ENCODE peak calls at places on chromosome 13, in seven cellular contexts. W, G, Z, R, V, O and J are unnamed samples. For H3K36me3 and H3K4me1, the result is how much of the 10 kb centered on the place peaks cover.

GRCh38 chr13:19572280-19572679 is 10.9 kb upstream of the TPTE2 start:
- DNase-seq in G (no peak), Z (no peak), V (no peak), R (no peak), W (no peak), O (no peak), J (no peak)

GRCh38 chr13:73715114-73715909 is 418.9 kb downstream of the KLF12 start:
- DNase-seq in Z (peak), R (no peak), O (no peak), G (no peak), W (no peak), V (no peak), J (no peak)

GRCh38 chr13:67643656-67644055 is 413.5 kb upstream of the PCDH9 start:
- DNase-seq in G (no peak), O (no peak), Z (no peak), W (no peak), R (peak), V (no peak), J (no peak)

GRCh38 chr13:25733696-25734435 is 317.9 kb downstream of the SHISA2 start:
- DNase-seq in R (no peak), O (no peak), Z (no peak), W (no peak), G (no peak), V (no peak), J (no peak)

GRCh38 chr13:95153647-95154405 is 147.4 kb downstream of the ABCC4 start:
- DNase-seq in O (no peak), G (no peak), Z (no peak), V (no peak), R (peak), W (no peak), J (no peak)

GRCh38 chr13:22079961-22080360 is 409.1 kb downstream of the FGF9 start:
- DNase-seq in V (no peak), G (no peak), O (no peak), Z (no peak), W (no peak), R (no peak), J (no peak)

GRCh38 chr13:46698910-46699460 is 98.0 kb downstream of the ESD start:
- DNase-seq in W (no peak), G (no peak), O (no peak), Z (no peak), V (no peak), R (no peak), J (no peak)

GRCh38 chr13:50132937-50133276 is 117.7 kb downstream of the KCNRG start:
- DNase-seq in G (no peak), O (no peak), R (no peak), Z (no peak), W (no peak), V (no peak), J (no peak)

GRCh38 chr13:74134777-74135305 is 637 bp upstream of the KLF12 start:
- DNase-seq in O (no peak), V (peak), Z (peak), R (peak), G (peak), W (peak), J (peak)

GRCh38 chr13:111484129-111484925 is 163.9 kb downstream of the TEX29 start:
- DNase-seq in W (no peak), V (peak), O (no peak), R (no peak), G (peak), Z (no peak), J (no peak)

GRCh38 chr13:27622102-27622820 is 569 bp downstream of the POLR1D start:
- DNase-seq in R (peak), O (no peak), Z (no peak), G (no peak), W (no peak), V (no peak), J (no peak)

GRCh38 chr13:48220592-48221300 is 12.3 kb upstream of the ITM2B start:
- DNase-seq in Z (no peak), R (no peak), V (no peak), G (no peak), W (no peak), O (no peak), J (no peak)

GRCh38 chr13:32059511-32059984 is 28.0 kb downstream of the FRY start:
- DNase-seq in G (no peak), R (no peak), W (no peak), O (no peak), V (no peak), Z (no peak), J (no peak)

GRCh38 chr13:98035373-98035772 is 81.9 kb downstream of the IPO5 start:
- DNase-seq in R (no peak), V (no peak), W (no peak), Z (no peak), G (no peak), O (no peak), J (no peak)

GRCh38 chr13:84651288-84651687 is 769.0 kb upstream of the SLITRK1 start:
- DNase-seq in G (no peak), O (no peak), R (no peak), Z (no peak), V (no peak), W (no peak), J (no peak)

GRCh38 chr13:58960909-58961308 is 1202.8 kb downstream of the DIAPH3 start:
- DNase-seq in R (no peak), G (no peak), W (no peak), O (no peak), V (no peak), Z (no peak), J (no peak)

GRCh38 chr13:19069684-19070397 is 111.8 kb downstream of the TUBA3C start:
- DNase-seq in O (no peak), R (no peak), V (no peak), W (no peak), Z (no peak), G (no peak), J (no peak)

GRCh38 chr13:23212621-23213020 is 31.8 kb downstream of the SGCG start:
- DNase-seq in O (no peak), R (peak), V (no peak), G (no peak), Z (no peak), W (no peak), J (no peak)

GRCh38 chr13:100363351-100363750 is 225.2 kb downstream of the GGACT start:
- DNase-seq in W (no peak), O (no peak), Z (no peak), V (no peak), G (no peak), R (no peak), J (no peak)

GRCh38 chr13:84377071-84377470 is 494.8 kb upstream of the SLITRK1 start:
- DNase-seq in Z (no peak), G (no peak), R (peak), V (no peak), O (no peak), W (no peak), J (no peak)

GRCh38 chr13:26377038-26377437 is 123.1 kb downstream of the CDK8 start:
- DNase-seq in Z (no peak), V (no peak), G (no peak), W (no peak), O (peak), R (peak), J (no peak)

GRCh38 chr13:50527612-50528509 is 315.6 kb downstream of the DLEU7 start:
- DNase-seq in R (no peak), W (no peak), O (no peak), G (no peak), Z (no peak), V (no peak), J (no peak)

GRCh38 chr13:102781591-102781990 is 8.0 kb upstream of the TEX30 start:
- DNase-seq in Z (no peak), V (no peak), G (no peak), W (no peak), R (no peak), O (no peak), J (no peak)

GRCh38 chr13:83780201-83780600 is 102.1 kb downstream of the SLITRK1 start:
- DNase-seq in O (peak), Z (no peak), R (peak), W (no peak), V (no peak), G (no peak), J (no peak)

GRCh38 chr13:62837895-62838294 is 1422.2 kb upstream of the PCDH20 start:
- DNase-seq in V (no peak), G (no peak), O (no peak), Z (no peak), W (no peak), R (no peak), J (no peak)

GRCh38 chr13:99356216-99357089 is 49.3 kb upstream of the GPR183 start:
- DNase-seq in O (no peak), R (no peak), V (no peak), W (no peak), G (no peak), Z (peak), J (peak)

GRCh38 chr13:25905411-25906010 is 146.3 kb downstream of the SHISA2 start:
- DNase-seq in R (peak), W (no peak), O (no peak), V (no peak), Z (no peak), G (peak), J (no peak)

GRCh38 chr13:40471911-40472310 is 194.5 kb downstream of the FOXO1 start:
- DNase-seq in V (no peak), W (no peak), Z (no peak), O (no peak), R (no peak), G (no peak), J (no peak)

GRCh38 chr13:40470665-40471064 is 195.8 kb downstream of the FOXO1 start:
- DNase-seq in G (no peak), W (no peak), Z (no peak), O (no peak), V (no peak), R (no peak), J (peak)

GRCh38 chr13:40472427-40473220 is 193.8 kb downstream of the FOXO1 start:
- DNase-seq in Z (no peak), W (no peak), O (no peak), V (no peak), R (no peak), G (no peak), J (no peak)

GRCh38 chr13:40468227-40468838 is 198.1 kb downstream of the FOXO1 start:
- DNase-seq in R (no peak), W (no peak), Z (no peak), G (no peak), O (no peak), V (no peak), J (no peak)

GRCh38 chr13:40469581-40470282 is 196.7 kb downstream of the FOXO1 start:
- DNase-seq in G (no peak), O (no peak), V (no peak), Z (no peak), W (no peak), R (no peak), J (no peak)
- H3K36me3 ChIP-seq in G (under half), O (under half), V (under half), Z (under half), W (under half), R (under half), J (under half)

GRCh38 chr13:110340812-110341444 is 33.8 kb downstream of the COL4A2 start:
- DNase-seq in V (peak), O (no peak), W (peak), R (no peak), Z (peak), G (peak), J (peak)
- H3K4me1 ChIP-seq in V (under half), O (under half), W (half or more), R (under half), Z (half or more), G (under half), J (half or more)

DNA sequence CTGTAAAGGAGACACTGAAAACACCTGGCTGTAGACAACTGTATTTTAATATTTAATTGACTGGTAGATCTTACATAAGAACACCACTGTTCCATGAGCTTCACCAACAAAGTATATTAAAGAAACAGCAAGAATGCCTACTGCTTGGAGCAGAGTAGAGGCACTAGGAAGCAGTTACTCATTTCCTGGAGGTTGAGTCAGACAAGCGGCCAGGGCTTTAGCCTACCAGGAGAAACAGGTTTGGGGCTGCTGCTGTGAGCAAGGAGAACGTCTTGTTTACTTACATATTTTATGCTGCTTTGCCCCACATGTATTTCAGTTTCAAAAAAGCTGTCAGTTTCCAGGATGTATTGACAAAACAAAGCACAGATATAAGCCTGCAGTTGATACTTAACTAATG is 33.4 kb downstream of the ALG5 start:
- DNase-seq in G (no peak), W (no peak), R (no peak), V (no peak), Z (no peak), O (no peak), J (no peak)
- H3K36me3 ChIP-seq in G (under half), W (half or more), R (under half), V (under half), Z (half or more), O (under half), J (under half)

DNA sequence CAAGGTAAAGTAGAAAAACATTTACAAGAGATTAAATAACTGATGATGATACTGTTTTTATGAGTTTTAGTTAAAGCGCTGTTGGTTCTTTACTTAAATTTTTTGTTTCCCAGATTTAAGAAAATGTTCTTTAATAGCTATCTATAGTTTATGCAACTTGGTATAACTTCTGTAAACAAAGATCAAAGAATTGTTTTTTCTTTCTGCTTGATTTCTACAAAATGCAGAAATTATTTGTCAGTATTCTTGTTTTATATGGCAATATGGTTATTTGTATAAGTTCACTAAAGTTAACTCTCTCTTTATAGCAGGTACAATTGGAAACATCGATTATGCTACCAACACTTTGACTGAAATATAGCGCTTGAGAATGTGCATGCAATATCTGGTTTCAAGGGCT is 2465.1 kb upstream of the PCDH20 start:
- DNase-seq in R (no peak), V (no peak), Z (no peak), O (no peak), G (no peak), W (no peak), J (no peak)
- H3K4me1 ChIP-seq in R (under half), V (under half), Z (under half), O (under half), G (under half), W (under half), J (under half)

DNA sequence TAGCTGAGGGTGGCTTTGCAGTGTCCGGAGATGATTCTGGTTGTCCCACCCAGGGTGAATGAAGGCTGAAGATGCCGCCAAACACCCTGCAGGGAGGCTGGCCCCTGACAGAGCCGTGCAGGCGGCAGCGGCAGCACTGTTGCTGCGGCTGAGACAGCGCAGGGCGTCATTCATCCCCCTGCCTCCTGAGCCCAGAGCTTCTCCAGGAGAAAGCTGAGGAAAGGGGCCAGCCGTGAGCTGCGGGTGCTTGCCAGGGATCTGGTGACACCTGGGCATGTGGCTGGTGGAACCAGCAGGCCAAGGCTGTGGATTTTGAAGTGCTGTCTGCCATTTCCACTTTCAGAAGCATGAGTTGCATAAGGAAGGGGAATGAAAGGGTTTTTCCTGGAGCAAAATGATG is 22.5 kb downstream of the TFDP1 start:
- DNase-seq in Z (no peak), O (no peak), G (no peak), R (no peak), V (no peak), W (no peak), J (no peak)
- H3K36me3 ChIP-seq in Z (under half), O (under half), G (under half), R (under half), V (under half), W (under half), J (under half)

GRCh38 chr13:30647824-30648521 is 30.3 kb downstream of the USPL1 start:
- DNase-seq in V (no peak), R (no peak), G (no peak), W (no peak), Z (no peak), O (no peak), J (no peak)

GRCh38 chr13:30645629-30646028 is 27.9 kb downstream of the USPL1 start:
- DNase-seq in Z (no peak), O (no peak), G (no peak), R (no peak), W (no peak), V (no peak), J (no peak)

GRCh38 chr13:30647420-30647819 is 29.7 kb downstream of the USPL1 start:
- DNase-seq in V (no peak), O (no peak), W (no peak), R (no peak), Z (no peak), G (no peak), J (no peak)

GRCh38 chr13:30652746-30653145 is 35.0 kb downstream of the USPL1 start:
- DNase-seq in O (no peak), Z (no peak), V (no peak), W (no peak), G (no peak), R (no peak), J (no peak)

GRCh38 chr13:30648522-30649012 is 30.8 kb downstream of the USPL1 start:
- DNase-seq in G (no peak), W (no peak), O (no peak), V (no peak), Z (no peak), R (no peak), J (no peak)
- H3K4me1 ChIP-seq in G (under half), W (under half), O (under half), V (under half), Z (under half), R (under half), J (under half)

GRCh38 chr13:113472355-113473025 is 18.0 kb downstream of the DCUN1D2 start:
- DNase-seq in G (no peak), V (no peak), W (no peak), O (no peak), Z (no peak), R (no peak), J (no peak)
- H3K36me3 ChIP-seq in G (under half), V (under half), W (half or more), O (under half), Z (under half), R (half or more), J (under half)

DNA sequence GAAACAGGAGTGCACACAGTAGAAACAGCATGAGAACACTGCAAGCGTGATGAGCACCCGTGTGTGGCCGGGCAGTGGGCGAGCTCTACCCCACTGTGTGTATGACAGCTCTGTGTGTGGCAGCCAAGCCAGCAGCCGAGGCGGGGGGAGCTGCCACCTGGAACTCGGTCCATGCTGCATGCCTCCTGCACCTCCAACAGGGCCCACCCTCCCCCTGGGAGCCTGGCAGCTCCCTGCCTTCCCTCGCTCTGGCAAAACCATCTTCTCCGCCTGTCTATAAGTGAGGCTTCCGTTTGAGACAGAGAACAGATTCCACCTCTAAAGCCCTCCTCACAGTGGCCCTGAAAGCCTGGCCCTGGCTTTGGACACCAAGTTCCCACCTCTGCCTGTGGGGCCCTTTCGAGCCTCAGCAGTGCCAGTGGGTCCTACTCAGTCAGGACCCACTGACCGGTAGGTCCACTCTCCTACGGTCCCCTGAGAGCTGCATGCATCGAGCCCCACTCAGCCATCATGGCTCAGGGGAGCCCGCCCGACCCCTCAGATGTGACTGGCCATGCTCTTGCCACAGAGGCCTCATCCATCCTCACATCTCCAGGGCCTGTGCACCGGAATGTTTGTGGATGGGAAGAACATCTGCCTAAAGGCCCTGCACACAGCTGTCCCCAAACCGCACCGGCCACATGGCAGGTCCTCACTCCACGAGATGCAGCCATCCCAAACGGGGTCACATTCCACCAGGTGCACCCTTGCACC is 52.4 kb upstream of the C13orf46 start:
- DNase-seq in W (no peak), V (no peak), R (no peak), Z (no peak), G (no peak), O (no peak), J (no peak)
- H3K4me1 ChIP-seq in W (under half), V (under half), R (under half), Z (under half), G (under half), O (under half), J (under half)

GRCh38 chr13:41458939-41459753 is 1.8 kb downstream of the RGCC start:
- DNase-seq in W (peak), V (no peak), R (peak), O (no peak), Z (peak), G (peak), J (peak)
- H3K36me3 ChIP-seq in W (under half), V (under half), R (under half), O (under half), Z (under half), G (under half), J (under half)

GRCh38 chr13:79792716-79793115 is 311.8 kb downstream of the NDFIP2 start:
- DNase-seq in W (no peak), R (no peak), V (no peak), G (no peak), Z (no peak), O (no peak), J (no peak)
- H3K4me1 ChIP-seq in W (under half), R (under half), V (under half), G (under half), Z (under half), O (under half), J (under half)